ENCODE peak calls at places on chromosomes 3 and 15, in ten cellular contexts. L is stomach; H is heart right ventricle; Q is effector memory CD4-positive, alpha-beta T cell; P is HCT116; F is breast epithelium; N is body of pancreas; Y is right cardiac atrium; A is Panc1; U is adrenal gland. X is an unnamed sample. For H3K4me1, the result is how much of the 10 kb centered on the place peaks cover.

GRCh38 chr15:72991026-72991425 is 61.2 kb upstream of the NEO1 start:
- DNase-seq in H (no peak), A (no peak), U (no peak), L (no peak), Y (no peak), Q (no peak), F (no peak), N (no peak), P (no peak), X (no peak)

GRCh38 chr3:50515565-50516047 is 12.2 kb upstream of the CACNA2D2 start:
- DNase-seq in P (no peak), H (peak), F (no peak), L (no peak), A (no peak), Q (no peak), Y (peak), U (no peak), N (no peak), X (peak)

GRCh38 chr3:60954049-60954448 is 297.2 kb downstream of the FHIT start:
- DNase-seq in H (no peak), P (no peak), Q (no peak), A (no peak), Y (no peak), F (no peak), L (no peak), N (no peak), U (no peak), X (no peak)

GRCh38 chr15:62624541-62625399 is 417.8 kb upstream of the TPM1 start:
- DNase-seq in A (no peak), U (peak), Y (no peak), Q (no peak), N (no peak), H (no peak), P (no peak), F (no peak), L (no peak), X (no peak)

GRCh38 chr15:37483779-37484178 is 383.4 kb upstream of the MEIS2 start:
- DNase-seq in F (no peak), H (no peak), P (no peak), A (no peak), U (no peak), Y (no peak), N (no peak), L (no peak), Q (no peak), X (no peak)

GRCh38 chr15:99181544-99181943 is 67.8 kb downstream of the TTC23 start:
- DNase-seq in U (peak), N (no peak), Y (peak), H (peak), P (no peak), L (no peak), Q (no peak), F (no peak), A (no peak), X (no peak)

GRCh38 chr15:41933771-41934170 is 38.6 kb downstream of the EHD4 start:
- DNase-seq in Q (no peak), A (no peak), L (peak), N (peak), H (no peak), U (no peak), F (no peak), P (peak), Y (peak), X (no peak)

GRCh38 chr15:73051811-73052678 is at the start of gene NEO1:
- DNase-seq in N (peak), H (peak), P (peak), Q (peak), L (peak), F (peak), A (no peak), U (peak), Y (peak), X (peak)

GRCh38 chr3:126731044-126731443 is 27.0 kb downstream of the CHCHD6 start:
- DNase-seq in Y (no peak), F (no peak), H (no peak), N (no peak), U (peak), P (no peak), L (no peak), Q (no peak), A (no peak), X (no peak)

GRCh38 chr3:54087581-54088410 is 34.6 kb upstream of the CACNA2D3 start:
- DNase-seq in L (no peak), F (no peak), U (no peak), A (no peak), N (no peak), Q (no peak), P (no peak), Y (peak), H (peak), X (no peak)

GRCh38 chr3:188123170-188123920 is 30.6 kb upstream of the LPP start:
- DNase-seq in Q (no peak), H (no peak), L (no peak), Y (no peak), F (no peak), N (no peak), A (no peak), P (no peak), U (no peak), X (no peak)

GRCh38 chr3:46851364-46852328 is 11.6 kb downstream of the MYL3 start:
- DNase-seq in A (no peak), F (no peak), U (peak), L (peak), Q (no peak), P (no peak), H (no peak), N (peak), Y (no peak), X (no peak)

GRCh38 chr3:43953814-43954241 is 263.1 kb downstream of the ABHD5 start:
- DNase-seq in L (no peak), Y (no peak), F (no peak), H (no peak), A (peak), N (no peak), Q (no peak), U (peak), P (peak), X (no peak)

GRCh38 chr15:64122936-64123351 is 27.2 kb downstream of the SNX1 start:
- DNase-seq in L (no peak), A (no peak), N (no peak), P (no peak), H (no peak), Q (no peak), F (no peak), Y (no peak), U (no peak), X (peak)

GRCh38 chr15:28021281-28022039 is 77.7 kb downstream of the OCA2 start:
- DNase-seq in Y (peak), L (no peak), Q (no peak), F (peak), U (peak), P (peak), H (no peak), A (no peak), N (peak), X (peak)

GRCh38 chr3:138440596-138440995 is 6.2 kb downstream of the ESYT3 start:
- DNase-seq in Y (no peak), F (no peak), N (no peak), L (no peak), P (no peak), H (no peak), A (no peak), U (no peak), Q (no peak), X (no peak)

GRCh38 chr3:58191361-58191991 is 19.3 kb downstream of the DNASE1L3 start:
- DNase-seq in Q (no peak), P (no peak), N (no peak), Y (no peak), L (no peak), U (no peak), H (no peak), A (no peak), F (no peak), X (no peak)

GRCh38 chr3:8519156-8519555 is 17.5 kb downstream of the LMCD1 start:
- DNase-seq in U (no peak), A (no peak), N (no peak), H (no peak), L (no peak), Q (no peak), P (no peak), Y (no peak), F (no peak), X (no peak)

GRCh38 chr15:84915011-84915958 is 30.8 kb downstream of the SLC28A1 start:
- DNase-seq in F (peak), L (peak), H (peak), Y (peak), Q (no peak), P (peak), A (no peak), U (peak), N (peak), X (peak)

GRCh38 chr3:129606522-129607390 is at the start of gene PLXND1:
- DNase-seq in F (peak), L (peak), P (no peak), N (peak), A (no peak), U (peak), Q (peak), H (peak), Y (peak), X (peak)

GRCh38 chr3:34005886-34006285 is 207.5 kb downstream of the PDCD6IP start:
- DNase-seq in H (no peak), U (no peak), N (no peak), F (no peak), P (no peak), Q (no peak), L (no peak), Y (no peak), A (no peak), X (no peak)

GRCh38 chr15:40046721-40047412 is 7.9 kb upstream of the SRP14 start:
- DNase-seq in L (no peak), N (no peak), P (no peak), F (no peak), Y (no peak), U (no peak), H (no peak), Q (no peak), A (no peak), X (no peak)

DNA sequence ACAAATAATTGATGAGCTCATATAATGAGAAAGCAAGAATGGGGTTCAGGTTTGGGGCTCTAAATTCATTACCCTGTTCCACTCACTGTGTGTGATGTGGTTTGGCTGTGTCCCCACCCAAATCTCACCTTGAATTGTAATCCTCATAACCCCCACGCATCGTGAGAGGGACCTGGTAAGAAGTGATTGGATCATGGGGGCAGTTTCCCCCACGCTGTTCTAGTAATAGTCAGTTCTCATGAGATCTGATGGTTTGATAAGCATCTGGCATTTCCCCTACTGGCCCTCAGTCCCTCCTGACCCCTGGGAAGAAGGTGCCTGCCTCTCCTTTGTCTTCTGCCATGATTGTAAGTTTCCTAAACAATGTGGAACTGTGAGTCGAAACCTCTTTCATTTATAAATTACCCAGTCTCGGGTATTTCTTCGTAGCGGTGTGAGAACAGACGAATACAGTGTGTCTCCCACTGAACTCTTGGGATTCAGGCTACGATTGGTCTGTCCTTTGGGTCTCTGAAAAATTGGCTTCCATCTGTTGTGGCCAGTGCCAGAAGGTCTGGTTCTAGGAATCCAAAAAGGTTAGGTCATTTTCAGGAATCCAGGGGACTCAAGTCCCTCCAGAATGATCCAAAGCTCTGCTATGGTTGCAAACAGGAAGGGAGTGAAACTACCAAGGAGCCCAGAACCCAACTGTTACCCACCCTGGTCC is 87.7 kb downstream of the XXYLT1 start:
- DNase-seq in U (no peak), A (no peak), Y (no peak), Q (no peak), P (no peak), F (no peak), H (no peak), L (no peak), N (no peak), X (no peak)
- H3K4me1 ChIP-seq in U (under half), A (under half), Y (under half), Q (under half), P (under half), F (under half), H (half or more), L (under half), N (under half), X (under half)

GRCh38 chr3:152383136-152383606 is 114.4 kb downstream of the MBNL1 start:
- DNase-seq in N (no peak), Q (no peak), H (no peak), F (no peak), U (no peak), A (no peak), Y (no peak), P (no peak), L (no peak), X (no peak)
- H3K4me1 ChIP-seq in N (half or more), Q (under half), H (half or more), F (under half), U (half or more), A (under half), Y (under half), P (under half), L (under half), X (under half)

DNA sequence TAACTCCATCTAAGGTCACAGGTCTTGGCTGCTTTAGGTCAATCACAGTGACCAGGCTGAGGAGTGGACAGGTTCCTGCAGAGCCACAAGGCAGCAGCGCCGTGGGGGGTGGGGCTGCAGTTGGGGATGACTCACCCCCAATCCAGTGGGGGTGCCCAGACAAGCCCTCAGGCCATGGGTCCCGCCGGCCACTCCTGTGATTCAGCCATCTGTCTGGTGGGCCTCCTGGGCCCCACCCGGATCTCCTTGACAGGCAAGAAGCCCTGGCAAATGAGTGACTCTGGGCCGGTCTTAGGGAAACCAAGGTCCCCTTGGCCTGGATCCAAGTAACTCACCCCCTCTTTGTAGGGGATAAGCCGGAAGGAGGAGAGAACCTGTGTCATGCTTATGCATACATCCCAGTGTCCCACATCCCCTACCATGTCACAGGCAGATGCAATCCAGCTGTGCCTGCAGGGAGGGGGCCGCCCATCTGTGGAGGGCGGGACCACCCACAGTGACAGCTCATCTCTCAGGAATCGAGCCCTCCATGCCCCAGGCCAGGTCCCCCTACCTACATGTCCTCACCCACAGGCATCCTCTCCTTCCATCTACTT is 495 bp upstream of the COL7A1 start:
- DNase-seq in U (peak), N (peak), Y (peak), L (peak), P (no peak), F (peak), H (peak), Q (no peak), A (no peak), X (peak)
- H3K4me1 ChIP-seq in U (under half), N (under half), Y (under half), L (under half), P (under half), F (under half), H (half or more), Q (under half), A (under half), X (under half)

GRCh38 chr3:153090973-153091372 is 71.1 kb upstream of the RAP2B start:
- DNase-seq in A (no peak), Q (no peak), F (no peak), N (no peak), P (no peak), Y (no peak), H (no peak), U (no peak), L (no peak), X (no peak)

GRCh38 chr3:153097213-153097612 is 64.8 kb upstream of the RAP2B start:
- DNase-seq in A (no peak), P (no peak), F (no peak), N (no peak), Q (no peak), Y (no peak), H (no peak), L (no peak), U (no peak), X (no peak)

GRCh38 chr3:153094386-153094785 is 67.6 kb upstream of the RAP2B start:
- DNase-seq in U (no peak), Q (no peak), N (no peak), Y (no peak), H (no peak), F (no peak), L (no peak), A (no peak), P (no peak), X (no peak)

GRCh38 chr3:153096611-153097200 is 65.3 kb upstream of the RAP2B start:
- DNase-seq in U (no peak), Y (no peak), A (no peak), F (no peak), Q (no peak), P (no peak), L (peak), N (no peak), H (no peak), X (no peak)

GRCh38 chr3:153093629-153094028 is 68.4 kb upstream of the RAP2B start:
- DNase-seq in F (no peak), Y (no peak), L (no peak), H (no peak), Q (no peak), N (no peak), P (no peak), U (no peak), A (no peak), X (no peak)
- H3K4me1 ChIP-seq in F (under half), Y (under half), L (under half), H (under half), Q (under half), N (under half), P (under half), U (under half), A (under half), X (under half)

GRCh38 chr3:122760457-122761271 is 33.0 kb downstream of the HSPBAP1 start:
- DNase-seq in H (no peak), A (no peak), N (peak), Y (no peak), Q (no peak), L (no peak), U (no peak), P (peak), F (no peak), X (no peak)
- H3K4me1 ChIP-seq in H (under half), A (under half), N (half or more), Y (under half), Q (under half), L (under half), U (under half), P (under half), F (under half), X (under half)

DNA sequence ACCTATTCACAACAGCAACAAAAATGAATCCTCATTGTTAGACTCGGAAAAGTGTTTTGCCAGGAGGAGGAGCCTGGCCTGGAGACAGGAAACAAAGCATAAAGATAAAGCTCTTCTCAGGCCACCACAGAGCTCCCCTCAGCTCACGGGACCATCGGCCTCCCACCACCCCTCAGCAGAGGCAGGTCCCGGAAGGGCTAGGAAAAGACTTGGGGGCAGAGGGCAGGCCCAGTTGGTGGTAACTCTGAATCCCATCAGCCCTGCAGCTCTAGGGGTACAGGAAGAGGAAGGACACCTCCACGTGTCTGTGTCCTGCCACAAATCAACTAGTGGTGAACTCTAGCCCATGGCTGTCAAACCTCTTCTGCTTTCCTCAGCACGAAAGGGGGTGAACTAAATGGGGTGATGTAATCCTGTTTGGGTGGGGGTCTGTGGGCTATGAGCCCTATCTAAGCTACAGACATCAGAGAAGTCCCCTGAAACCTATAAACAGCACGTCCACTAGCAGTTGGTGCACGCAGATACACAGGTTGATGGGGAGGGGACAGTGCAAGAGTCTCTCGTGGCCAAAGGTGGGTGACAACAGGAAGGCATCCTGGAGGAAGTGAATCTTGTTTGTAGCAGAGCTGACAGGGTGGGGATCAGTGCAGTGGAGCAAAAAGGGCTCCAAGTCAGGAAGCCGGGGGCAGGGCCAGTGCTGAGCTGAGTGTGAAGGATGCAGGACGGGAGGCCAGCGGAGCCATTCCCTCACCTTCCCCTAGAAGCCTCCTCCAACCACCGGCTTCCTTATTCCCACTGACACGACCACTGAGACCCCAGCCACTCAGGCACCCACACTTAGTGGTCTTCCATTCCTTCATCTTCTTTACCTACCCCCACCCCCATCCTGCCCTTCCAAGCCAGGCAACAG is 111.1 kb upstream of the HACD2 start:
- DNase-seq in N (no peak), Q (no peak), H (no peak), L (no peak), Y (no peak), A (no peak), U (no peak), F (no peak), P (no peak), X (no peak)
- H3K4me1 ChIP-seq in N (under half), Q (under half), H (half or more), L (under half), Y (under half), A (under half), U (under half), F (under half), P (under half), X (under half)